ENCODE peak calls at places on chromosomes 13 and 19, in seven cellular contexts. W is uterus, K is tibial nerve, J is neural progenitor cell, T is stomach, Y is psoas muscle, Z is caudate nucleus. H is an unnamed sample.

GRCh38 chr13:112825875-112826274 is 136.0 kb downstream of the ATP11A start:
- DNase-seq in Y (no peak), K (no peak), Z (no peak), W (no peak), J (no peak), T (no peak), H (no peak)

GRCh38 chr19:16943942-16944625 is 55.3 kb downstream of the F2RL3 start:
- DNase-seq in W (no peak), J (no peak), Y (no peak), Z (no peak), K (no peak), T (peak; percentile 23), H (no peak)

GRCh38 chr19:18590273-18591272 is 2.0 kb downstream of the REX1BD start:
- DNase-seq in T (no peak), Z (peak; percentile 75), W (no peak), K (peak; percentile 51), J (peak; percentile 98), Y (peak; percentile 87), H (peak; percentile 61)

GRCh38 chr13:23621316-23621645 is 51.1 kb downstream of the TNFRSF19 start:
- DNase-seq in W (no peak), T (no peak), K (no peak), Z (no peak), J (no peak), Y (no peak), H (no peak)

GRCh38 chr13:47858042-47858677 is 142.9 kb downstream of the SUCLA2 start:
- DNase-seq in T (no peak), Z (no peak), W (no peak), J (no peak), K (no peak), Y (no peak), H (no peak)

GRCh38 chr13:93248627-93249047 is 22.0 kb downstream of the GPC6 start:
- DNase-seq in W (no peak), T (peak; percentile 31), K (no peak), J (peak; percentile 73), Y (no peak), Z (peak; percentile 28), H (no peak)

GRCh38 chr19:32104465-32105235 is 240.8 kb upstream of the ZNF507 start:
- DNase-seq in Y (no peak), W (peak; percentile 39), Z (no peak), K (no peak), T (no peak), J (no peak), H (no peak)

GRCh38 chr19:54096642-54097106 is 3.9 kb downstream of the OSCAR start:
- DNase-seq in Y (no peak), W (no peak), Z (no peak), K (peak; percentile 22), T (no peak), J (peak; percentile 23), H (no peak)

GRCh38 chr13:106536244-106537034 is 977 bp upstream of the EFNB2 start:
- DNase-seq in W (peak; percentile 89), K (peak; percentile 89), T (peak; percentile 93), J (peak; percentile 98), Y (peak; percentile 94), Z (peak; percentile 87), H (peak; percentile 85)
- H3K27ac ChIP-seq in W (peak overlapping the region; percentile 54), K (peak overlapping the region; percentile 85), T (peak overlapping the region; percentile 88), J (no peak overlapping the region), Y (peak overlapping the region; percentile 78), Z (peak overlapping the region; percentile 58), H (peak overlapping the region; percentile 61)

DNA sequence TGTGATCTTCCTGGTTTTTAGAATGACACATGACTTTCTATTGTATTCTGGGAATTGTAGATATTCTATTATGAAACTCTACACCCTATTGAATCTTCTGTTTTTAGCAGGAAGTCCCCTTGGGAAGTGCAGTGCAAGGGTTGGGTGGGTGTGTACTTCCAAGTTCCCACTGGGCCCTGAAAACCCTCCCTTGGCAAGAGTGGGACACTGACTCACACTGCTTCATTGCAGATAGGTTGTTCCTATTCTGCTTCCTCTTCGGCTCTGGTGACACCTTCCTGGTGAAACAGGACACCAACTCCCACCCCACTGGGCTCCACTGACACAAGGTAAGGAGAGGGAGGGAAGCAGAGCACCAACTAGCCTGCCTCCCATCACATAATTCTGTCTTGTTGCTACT is 121.8 kb downstream of the KCTD12 start:
- DNase-seq in Z (no peak), Y (peak; percentile 75), K (peak; percentile 37), W (peak; percentile 32), T (no peak), J (no peak), H (no peak)
- H3K27ac ChIP-seq in Z (no peak overlapping the region), Y (peak overlapping the region; percentile 15), K (peak overlapping the region; percentile 57), W (peak overlapping the region; percentile 4), T (peak overlapping the region; percentile 21), J (no peak overlapping the region), H (no peak overlapping the region)

GRCh38 chr13:41751277-41751676 is 209.6 kb downstream of the VWA8 start:
- DNase-seq in J (no peak), K (no peak), W (peak; percentile 59), Z (no peak), T (no peak), Y (no peak), H (no peak)
- H3K27ac ChIP-seq in J (no peak overlapping the region), K (no peak overlapping the region), W (peak overlapping the region; percentile 64), Z (peak overlapping the region; percentile 26), T (no peak overlapping the region), Y (no peak overlapping the region), H (no peak overlapping the region)

DNA sequence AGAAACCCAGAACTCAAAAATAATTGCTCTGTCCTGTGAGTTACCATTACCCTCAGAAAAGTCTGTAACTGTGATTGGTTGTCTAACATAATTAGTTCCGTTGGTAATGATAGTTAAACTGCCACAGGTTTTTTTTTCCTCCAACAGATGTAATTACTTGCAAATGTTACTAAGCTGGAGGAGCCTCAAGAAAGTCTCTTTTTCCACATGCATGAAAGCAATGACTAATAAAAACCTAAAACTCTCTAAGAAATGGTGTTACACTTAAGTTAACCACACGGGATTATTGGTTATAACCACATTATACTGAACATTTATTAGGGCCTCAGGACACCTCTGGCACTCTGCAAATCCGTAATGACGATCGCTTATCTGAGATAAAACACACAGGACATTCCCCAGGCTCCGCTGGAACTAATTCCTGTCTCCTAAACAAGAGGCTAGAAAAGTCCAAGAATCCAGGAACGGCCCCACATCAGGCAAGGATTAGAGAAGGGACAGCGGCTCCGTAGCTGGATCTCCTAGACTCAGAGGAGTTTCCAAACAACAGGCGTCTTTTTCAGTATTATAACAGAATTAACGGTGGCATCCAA is 753 bp downstream of the ZNF235 start:
- DNase-seq in W (no peak), J (peak; percentile 60), K (no peak), Y (no peak), Z (no peak), T (no peak), H (peak; percentile 1)
- H3K27ac ChIP-seq in W (peak overlapping the region; percentile 75), J (no peak overlapping the region), K (peak overlapping the region; percentile 83), Y (peak overlapping the region; percentile 82), Z (no peak overlapping the region), T (peak overlapping the region; percentile 78), H (peak overlapping the region; percentile 70)

GRCh38 chr19:46585539-46585938 is 15.6 kb upstream of the CALM3 start:
- DNase-seq in T (no peak), J (no peak), K (no peak), Y (no peak), W (no peak), Z (no peak), H (no peak)
- H3K27ac ChIP-seq in T (no peak overlapping the region), J (no peak overlapping the region), K (no peak overlapping the region), Y (no peak overlapping the region), W (no peak overlapping the region), Z (no peak overlapping the region), H (no peak overlapping the region)

DNA sequence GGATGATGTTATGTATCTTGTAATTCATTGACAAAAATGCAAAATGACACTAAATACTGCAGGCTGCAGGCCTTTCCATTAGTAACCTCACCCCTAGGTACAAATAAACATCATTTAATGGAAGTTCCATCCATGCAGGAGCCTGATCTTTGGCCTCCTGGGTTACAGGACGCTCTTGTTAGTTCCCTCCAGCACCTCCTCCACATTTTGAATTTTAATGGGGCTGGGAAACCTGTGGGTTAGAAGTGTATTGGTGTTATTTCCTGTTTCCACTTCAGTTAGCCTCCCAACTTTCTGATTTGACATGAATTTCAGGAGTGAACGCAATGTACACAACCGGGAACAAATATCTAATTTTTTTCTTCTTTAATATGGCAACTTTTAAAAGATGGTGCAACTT is 237.1 kb upstream of the ARGLU1 start:
- DNase-seq in W (no peak), T (no peak), Z (no peak), J (no peak), K (no peak), Y (no peak), H (no peak)
- H3K27ac ChIP-seq in W (no peak overlapping the region), T (no peak overlapping the region), Z (no peak overlapping the region), J (peak overlapping the region; percentile 53), K (no peak overlapping the region), Y (no peak overlapping the region), H (no peak overlapping the region)